ENCODE peak calls at places on chromosomes 11 and 22, in eight cellular contexts. U, X, F, P, E, A, H and W are unnamed samples.

GRCh38 chr11:125214466-125215204 is 50.1 kb downstream of the PKNOX2 start:
- DNase-seq in U (no peak), X (no peak), F (no peak), P (no peak), E (no peak), A (peak; percentile 65), H (no peak), W (peak; percentile 31)

GRCh38 chr11:15333407-15333806 is 218.7 kb downstream of the INSC start:
- DNase-seq in U (no peak), X (no peak), F (no peak), P (no peak), E (no peak), A (no peak), H (no peak), W (no peak)

GRCh38 chr11:57323503-57324153 is 1.1 kb downstream of the TNKS1BP1 start:
- DNase-seq in U (no peak), X (no peak), F (no peak), P (no peak), E (no peak), A (peak; percentile 54), H (no peak), W (no peak)

GRCh38 chr11:19962795-19963163 is 197.5 kb downstream of the DBX1 start:
- DNase-seq in U (no peak), X (no peak), F (no peak), P (peak; percentile 19), E (peak; percentile 26), A (peak; percentile 67), H (no peak), W (no peak)

GRCh38 chr22:44597616-44598015 is 99.6 kb upstream of the RTL6 start:
- DNase-seq in U (peak; percentile 43), X (peak; percentile 69), F (no peak), P (no peak), E (no peak), A (no peak), H (no peak), W (no peak)

GRCh38 chr11:14110629-14111028 is 148.1 kb downstream of the SPON1 start:
- DNase-seq in U (no peak), X (no peak), F (no peak), P (no peak), E (no peak), A (no peak), H (no peak), W (no peak)

GRCh38 chr22:47095395-47096122 is 333.1 kb downstream of the TBC1D22A start:
- DNase-seq in U (no peak), X (no peak), F (no peak), P (no peak), E (no peak), A (no peak), H (no peak), W (no peak)

GRCh38 chr11:74388678-74389327 is 9.4 kb downstream of the PGM2L1 start:
- DNase-seq in U (peak; percentile 60), X (peak; percentile 43), F (no peak), P (peak; percentile 51), E (no peak), A (peak; percentile 62), H (peak; percentile 45), W (peak; percentile 37)

GRCh38 chr11:29490951-29491350 is 525.9 kb downstream of the KCNA4 start:
- DNase-seq in U (no peak), X (no peak), F (no peak), P (no peak), E (no peak), A (no peak), H (no peak), W (no peak)

GRCh38 chr11:72871089-72871488 is 56.9 kb downstream of the ATG16L2 start:
- DNase-seq in U (no peak), X (no peak), F (no peak), P (no peak), E (no peak), A (peak; percentile 36), H (no peak), W (no peak)

GRCh38 chr11:18361154-18361553 is 33.2 kb upstream of the LDHA start:
- DNase-seq in U (no peak), X (no peak), F (no peak), P (no peak), E (no peak), A (no peak), H (no peak), W (no peak)

GRCh38 chr22:42194953-42195352 is 64.3 kb upstream of the CYP2D6 start:
- DNase-seq in U (no peak), X (no peak), F (no peak), P (peak; percentile 9), E (no peak), A (no peak), H (no peak), W (no peak)

GRCh38 chr11:57249384-57250319 is 12.6 kb upstream of the APLNR start:
- DNase-seq in U (peak; percentile 55), X (peak; percentile 61), F (no peak), P (peak; percentile 70), E (no peak), A (peak; percentile 77), H (peak; percentile 47), W (peak; percentile 58)

GRCh38 chr22:46087816-46088277 is 62.5 kb upstream of the PPARA start:
- DNase-seq in U (peak; percentile 77), X (no peak), F (peak; percentile 81), P (peak; percentile 84), E (peak; percentile 93), A (peak; percentile 91), H (no peak), W (peak; percentile 81)

GRCh38 chr11:106520146-106520912 is 442.9 kb downstream of the AASDHPPT start:
- DNase-seq in U (no peak), X (no peak), F (no peak), P (peak; percentile 2), E (no peak), A (peak; percentile 7), H (no peak), W (no peak)

GRCh38 chr11:122319842-122320555 is 204.0 kb upstream of the BLID start:
- DNase-seq in U (no peak), X (peak; percentile 10), F (no peak), P (no peak), E (no peak), A (no peak), H (no peak), W (no peak)

GRCh38 chr11:117808768-117809167 is 11.8 kb upstream of the DSCAML1 start:
- DNase-seq in U (no peak), X (no peak), F (no peak), P (peak; percentile 33), E (no peak), A (no peak), H (no peak), W (no peak)

GRCh38 chr11:3143136-3143880 is 21.8 kb downstream of the OSBPL5 start:
- DNase-seq in U (no peak), X (no peak), F (no peak), P (no peak), E (no peak), A (no peak), H (no peak), W (no peak)

GRCh38 chr11:108788565-108789199 is 123.8 kb downstream of the DDX10 start:
- DNase-seq in U (no peak), X (no peak), F (no peak), P (peak; percentile 12), E (no peak), A (peak; percentile 66), H (no peak), W (peak; percentile 33)